ENCODE peak calls at places on chromosome 9, in six cellular contexts. One of them, this sample, is unnamed.

GRCh38 chr9:37987467-37987981 is 81.5 kb downstream of the SHB start:
- DNase-seq in kidney: peak; percentile 48
- DNase-seq in right atrium auricular region: no peak
- DNase-seq in tibial nerve: no peak
- DNase-seq in heart left ventricle: peak; percentile 75
- DNase-seq in CD8-positive, alpha-beta T cell: no peak
- DNase-seq in this sample: no peak

GRCh38 chr9:19116391-19116790 is 10.9 kb downstream of the PLIN2 start:
- DNase-seq in kidney: no peak
- DNase-seq in right atrium auricular region: no peak
- DNase-seq in tibial nerve: no peak
- DNase-seq in heart left ventricle: peak; percentile 46
- DNase-seq in CD8-positive, alpha-beta T cell: no peak
- DNase-seq in this sample: peak; percentile 82

GRCh38 chr9:116555556-116556180 is 131.4 kb upstream of the TRIM32 start:
- DNase-seq in kidney: no peak
- DNase-seq in right atrium auricular region: no peak
- DNase-seq in tibial nerve: no peak
- DNase-seq in heart left ventricle: no peak
- DNase-seq in CD8-positive, alpha-beta T cell: no peak
- DNase-seq in this sample: no peak

GRCh38 chr9:27540537-27540936 is 10.9 kb upstream of the MOB3B start:
- DNase-seq in kidney: no peak
- DNase-seq in right atrium auricular region: no peak
- DNase-seq in tibial nerve: no peak
- DNase-seq in heart left ventricle: no peak
- DNase-seq in CD8-positive, alpha-beta T cell: no peak
- DNase-seq in this sample: peak; percentile 45

GRCh38 chr9:79569814-79570448 is 1.8 kb upstream of the TLE4 start:
- DNase-seq in kidney: no peak
- DNase-seq in right atrium auricular region: no peak
- DNase-seq in tibial nerve: no peak
- DNase-seq in heart left ventricle: no peak
- DNase-seq in CD8-positive, alpha-beta T cell: no peak
- DNase-seq in this sample: no peak

GRCh38 chr9:130192600-130192999 is 20.4 kb downstream of the NCS1 start:
- DNase-seq in kidney: no peak
- DNase-seq in right atrium auricular region: no peak
- DNase-seq in tibial nerve: no peak
- DNase-seq in heart left ventricle: no peak
- DNase-seq in CD8-positive, alpha-beta T cell: no peak
- DNase-seq in this sample: no peak

GRCh38 chr9:111896942-111897830 is 572 bp downstream of the UGCG start:
- DNase-seq in kidney: peak; percentile 92
- DNase-seq in right atrium auricular region: no peak
- DNase-seq in tibial nerve: peak; percentile 43
- DNase-seq in heart left ventricle: peak; percentile 82
- DNase-seq in CD8-positive, alpha-beta T cell: no peak
- DNase-seq in this sample: peak; percentile 52

GRCh38 chr9:133429641-133430161 is 7.5 kb downstream of the ADAMTS13 start:
- DNase-seq in kidney: no peak
- DNase-seq in right atrium auricular region: no peak
- DNase-seq in tibial nerve: no peak
- DNase-seq in heart left ventricle: peak; percentile 33
- DNase-seq in CD8-positive, alpha-beta T cell: peak; percentile 33
- DNase-seq in this sample: no peak

GRCh38 chr9:89008346-89009048 is 17.2 kb downstream of the S1PR3 start:
- DNase-seq in kidney: no peak
- DNase-seq in right atrium auricular region: no peak
- DNase-seq in tibial nerve: no peak
- DNase-seq in heart left ventricle: no peak
- DNase-seq in CD8-positive, alpha-beta T cell: no peak
- DNase-seq in this sample: no peak

GRCh38 chr9:114430443-114430842 is 42.7 kb upstream of the AKNA start:
- DNase-seq in kidney: no peak
- DNase-seq in right atrium auricular region: no peak
- DNase-seq in tibial nerve: no peak
- DNase-seq in heart left ventricle: no peak
- DNase-seq in CD8-positive, alpha-beta T cell: peak; percentile 2
- DNase-seq in this sample: no peak

GRCh38 chr9:87270241-87271234 is 227.1 kb upstream of the DAPK1 start:
- DNase-seq in kidney: no peak
- DNase-seq in right atrium auricular region: peak; percentile 63
- DNase-seq in tibial nerve: no peak
- DNase-seq in heart left ventricle: no peak
- DNase-seq in CD8-positive, alpha-beta T cell: no peak
- DNase-seq in this sample: no peak

GRCh38 chr9:78954286-78954685 is 617.5 kb upstream of the TLE4 start:
- DNase-seq in kidney: no peak
- DNase-seq in right atrium auricular region: no peak
- DNase-seq in tibial nerve: no peak
- DNase-seq in heart left ventricle: no peak
- DNase-seq in CD8-positive, alpha-beta T cell: no peak
- DNase-seq in this sample: no peak

GRCh38 chr9:136237486-136238341 is 7.9 kb downstream of the QSOX2 start:
- DNase-seq in kidney: no peak
- DNase-seq in right atrium auricular region: no peak
- DNase-seq in tibial nerve: no peak
- DNase-seq in heart left ventricle: no peak
- DNase-seq in CD8-positive, alpha-beta T cell: no peak
- DNase-seq in this sample: no peak

GRCh38 chr9:134585746-134586706 is 55.6 kb upstream of the COL5A1 start:
- DNase-seq in kidney: no peak
- DNase-seq in right atrium auricular region: peak; percentile 49
- DNase-seq in tibial nerve: no peak
- DNase-seq in heart left ventricle: no peak
- DNase-seq in CD8-positive, alpha-beta T cell: no peak
- DNase-seq in this sample: peak; percentile 45

GRCh38 chr9:110217656-110218099 is 9.7 kb upstream of the C9orf152 start:
- DNase-seq in kidney: no peak
- DNase-seq in right atrium auricular region: no peak
- DNase-seq in tibial nerve: no peak
- DNase-seq in heart left ventricle: no peak
- DNase-seq in CD8-positive, alpha-beta T cell: no peak
- DNase-seq in this sample: peak; percentile 50

GRCh38 chr9:77495834-77496671 is 152.1 kb downstream of the GNA14 start:
- DNase-seq in kidney: no peak
- DNase-seq in right atrium auricular region: no peak
- DNase-seq in tibial nerve: no peak
- DNase-seq in heart left ventricle: no peak
- DNase-seq in CD8-positive, alpha-beta T cell: no peak
- DNase-seq in this sample: no peak

GRCh38 chr9:27888661-27889295 is 315.5 kb upstream of the C9orf72 start:
- DNase-seq in kidney: no peak
- DNase-seq in right atrium auricular region: no peak
- DNase-seq in tibial nerve: no peak
- DNase-seq in heart left ventricle: no peak
- DNase-seq in CD8-positive, alpha-beta T cell: no peak
- DNase-seq in this sample: peak; percentile 29

GRCh38 chr9:6215562-6215961 is at the start of gene IL33:
- DNase-seq in kidney: no peak
- DNase-seq in right atrium auricular region: peak; percentile 62
- DNase-seq in tibial nerve: no peak
- DNase-seq in heart left ventricle: no peak
- DNase-seq in CD8-positive, alpha-beta T cell: no peak
- DNase-seq in this sample: peak; percentile 34

GRCh38 chr9:123216387-123216786 is 52.0 kb downstream of the STRBP start:
- DNase-seq in kidney: no peak
- DNase-seq in right atrium auricular region: no peak
- DNase-seq in tibial nerve: no peak
- DNase-seq in heart left ventricle: no peak
- DNase-seq in CD8-positive, alpha-beta T cell: no peak
- DNase-seq in this sample: no peak

GRCh38 chr9:120478208-120478607 is 101.8 kb downstream of the CDK5RAP2 start:
- DNase-seq in kidney: no peak
- DNase-seq in right atrium auricular region: no peak
- DNase-seq in tibial nerve: no peak
- DNase-seq in heart left ventricle: no peak
- DNase-seq in CD8-positive, alpha-beta T cell: no peak
- DNase-seq in this sample: peak; percentile 78

GRCh38 chr9:95143591-95144561 is 173.6 kb downstream of the FANCC start:
- DNase-seq in kidney: peak; percentile 95
- DNase-seq in right atrium auricular region: peak; percentile 94
- DNase-seq in tibial nerve: peak; percentile 95
- DNase-seq in heart left ventricle: peak; percentile 82
- DNase-seq in CD8-positive, alpha-beta T cell: no peak
- DNase-seq in this sample: no peak

GRCh38 chr9:98280162-98280561 is 24.7 kb upstream of the TBC1D2 start:
- DNase-seq in kidney: no peak
- DNase-seq in right atrium auricular region: no peak
- DNase-seq in tibial nerve: no peak
- DNase-seq in heart left ventricle: no peak
- DNase-seq in CD8-positive, alpha-beta T cell: no peak
- DNase-seq in this sample: no peak

GRCh38 chr9:98285446-98285845 is 30.0 kb upstream of the TBC1D2 start:
- DNase-seq in kidney: no peak
- DNase-seq in right atrium auricular region: no peak
- DNase-seq in tibial nerve: no peak
- DNase-seq in heart left ventricle: no peak
- DNase-seq in CD8-positive, alpha-beta T cell: no peak
- DNase-seq in this sample: no peak

GRCh38 chr9:98284754-98285153 is 29.3 kb upstream of the TBC1D2 start:
- DNase-seq in kidney: no peak
- DNase-seq in right atrium auricular region: no peak
- DNase-seq in tibial nerve: no peak
- DNase-seq in heart left ventricle: no peak
- DNase-seq in CD8-positive, alpha-beta T cell: no peak
- DNase-seq in this sample: no peak

GRCh38 chr9:98280574-98280973 is 25.1 kb upstream of the TBC1D2 start:
- DNase-seq in kidney: no peak
- DNase-seq in right atrium auricular region: no peak
- DNase-seq in tibial nerve: no peak
- DNase-seq in heart left ventricle: no peak
- DNase-seq in CD8-positive, alpha-beta T cell: no peak
- DNase-seq in this sample: no peak

GRCh38 chr9:98281281-98281680 is 25.8 kb upstream of the TBC1D2 start:
- DNase-seq in kidney: no peak
- DNase-seq in right atrium auricular region: no peak
- DNase-seq in tibial nerve: no peak
- DNase-seq in heart left ventricle: no peak
- DNase-seq in CD8-positive, alpha-beta T cell: no peak
- DNase-seq in this sample: no peak
- TF ChIP-seq CTCF in kidney: no peak
- TF ChIP-seq CTCF in right atrium auricular region: no peak
- TF ChIP-seq CTCF in tibial nerve: no peak
- TF ChIP-seq CTCF in heart left ventricle: no peak
- TF ChIP-seq CTCF in CD8-positive, alpha-beta T cell: no peak
- TF ChIP-seq CTCF in this sample: no peak

DNA sequence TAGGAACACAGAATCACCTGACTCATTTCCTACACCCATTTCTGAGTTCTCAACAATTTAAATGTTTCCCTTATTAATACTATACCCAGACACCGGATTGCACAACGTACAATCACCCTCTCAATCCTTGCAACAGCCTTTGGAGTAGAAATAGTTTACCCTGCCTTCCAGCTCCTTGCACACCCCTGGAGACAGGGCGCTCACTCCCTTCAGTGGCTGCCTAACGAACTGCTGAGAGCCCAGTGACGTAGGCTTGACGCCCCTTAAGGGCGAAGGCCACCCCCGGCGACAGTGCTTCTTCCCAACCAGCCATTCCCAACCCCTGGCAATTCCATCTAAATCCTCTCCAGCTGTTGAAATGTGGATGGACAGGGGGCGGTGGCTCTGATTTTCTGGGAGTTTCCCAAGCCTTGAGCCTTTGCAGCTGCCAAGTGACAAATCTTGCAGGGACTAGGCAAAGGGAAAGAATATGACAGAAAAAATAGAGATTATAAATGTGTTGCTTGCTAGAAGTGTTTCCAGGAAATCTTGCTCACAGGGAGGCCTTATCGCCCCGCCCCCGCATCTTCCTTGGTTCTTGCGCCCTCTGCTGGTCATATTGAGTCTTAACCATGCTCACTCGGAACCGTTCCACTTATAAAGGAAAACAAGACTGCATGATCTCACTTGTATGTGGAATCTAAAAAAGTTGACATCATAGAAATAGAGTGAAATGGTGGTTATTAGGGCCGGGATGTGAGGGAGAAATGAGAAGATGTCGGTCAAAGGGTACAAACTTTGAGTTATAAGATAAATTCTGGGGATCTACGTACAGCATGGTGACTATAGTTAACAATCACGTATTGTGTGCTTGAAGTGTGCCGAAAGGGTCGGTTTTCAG is 7.6 kb upstream of the BARX1 start:
- DNase-seq in kidney: peak; percentile 89
- DNase-seq in right atrium auricular region: peak; percentile 88
- DNase-seq in tibial nerve: peak; percentile 63
- DNase-seq in heart left ventricle: peak; percentile 81
- DNase-seq in CD8-positive, alpha-beta T cell: peak; percentile 80
- DNase-seq in this sample: peak; percentile 92
- TF ChIP-seq CTCF in kidney: peak; percentile 78
- TF ChIP-seq CTCF in right atrium auricular region: peak; percentile 86
- TF ChIP-seq CTCF in tibial nerve: peak; percentile 81
- TF ChIP-seq CTCF in heart left ventricle: peak; percentile 90
- TF ChIP-seq CTCF in CD8-positive, alpha-beta T cell: peak; percentile 88
- TF ChIP-seq CTCF in this sample: peak; percentile 75

DNA sequence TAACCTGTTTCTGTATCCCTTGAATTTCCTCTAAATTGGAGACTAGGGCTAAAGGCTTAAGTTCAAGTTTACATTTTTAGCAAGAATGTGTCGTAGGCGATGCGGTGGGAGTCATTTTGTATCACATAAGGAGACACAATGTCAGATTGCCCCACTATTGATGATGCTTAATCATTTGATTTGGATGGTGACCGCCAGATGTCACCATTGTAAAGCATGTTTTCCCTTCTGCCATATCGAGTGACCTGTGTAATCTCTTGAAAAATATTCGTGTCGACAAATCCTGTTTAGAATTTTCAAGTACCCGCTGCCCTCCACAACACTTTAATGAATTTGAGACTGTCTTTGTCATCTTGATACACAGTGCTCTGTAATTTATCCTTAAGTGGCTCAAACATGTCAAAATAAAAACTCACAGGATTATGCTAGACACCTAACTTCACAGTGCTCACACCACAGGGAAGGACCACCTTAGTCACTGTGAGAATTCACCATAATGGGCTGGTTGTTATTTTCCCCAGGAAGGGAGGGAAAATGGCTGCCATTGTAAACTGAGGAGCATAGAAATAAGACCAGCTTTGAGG is 34.5 kb upstream of the SLC46A2 start:
- DNase-seq in kidney: no peak
- DNase-seq in right atrium auricular region: no peak
- DNase-seq in tibial nerve: no peak
- DNase-seq in heart left ventricle: no peak
- DNase-seq in CD8-positive, alpha-beta T cell: no peak
- DNase-seq in this sample: peak; percentile 63
- TF ChIP-seq CTCF in kidney: peak; percentile 28
- TF ChIP-seq CTCF in right atrium auricular region: peak; percentile 59
- TF ChIP-seq CTCF in tibial nerve: peak; percentile 10
- TF ChIP-seq CTCF in heart left ventricle: peak; percentile 23
- TF ChIP-seq CTCF in CD8-positive, alpha-beta T cell: no peak
- TF ChIP-seq CTCF in this sample: peak; percentile 49

DNA sequence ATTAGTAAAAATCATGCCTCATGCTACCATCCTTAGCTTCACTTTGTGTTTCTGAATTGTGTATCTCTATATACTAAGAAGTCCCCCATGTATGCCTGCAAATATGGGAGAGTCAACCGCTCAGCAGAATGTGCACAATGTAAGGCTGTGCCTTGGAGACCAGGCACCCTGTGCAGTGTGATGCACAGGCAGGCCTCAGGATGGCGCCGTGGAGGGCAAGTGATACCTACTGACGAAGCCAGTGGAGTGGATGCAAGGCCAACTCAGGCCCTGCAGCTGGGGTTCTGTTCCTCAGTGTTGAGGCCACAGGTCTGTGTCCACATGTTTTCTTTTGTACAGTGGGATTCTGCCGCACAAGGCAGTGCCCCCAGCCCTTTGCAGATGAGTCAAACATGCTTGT is 28.4 kb downstream of the SYK start:
- DNase-seq in kidney: no peak
- DNase-seq in right atrium auricular region: no peak
- DNase-seq in tibial nerve: no peak
- DNase-seq in heart left ventricle: no peak
- DNase-seq in CD8-positive, alpha-beta T cell: no peak
- DNase-seq in this sample: no peak
- TF ChIP-seq CTCF in kidney: no peak
- TF ChIP-seq CTCF in right atrium auricular region: no peak
- TF ChIP-seq CTCF in tibial nerve: no peak
- TF ChIP-seq CTCF in heart left ventricle: no peak
- TF ChIP-seq CTCF in CD8-positive, alpha-beta T cell: no peak
- TF ChIP-seq CTCF in this sample: no peak